ENCODE peak calls at places on chromosomes 11 and 22, in seven cellular contexts. T is tibial nerve, X is ovary, B is H1, W is A549, R is stomach, P is sigmoid colon. I is an unnamed sample.

GRCh38 chr22:38950527-38951111 is 6.8 kb upstream of the APOBEC3A start:
- DNase-seq in T (no peak), R (no peak), B (no peak), W (no peak), P (peak), X (no peak), I (no peak)

GRCh38 chr11:8717876-8718753 is 35.5 kb downstream of the RPL27A start:
- DNase-seq in T (no peak), W (no peak), R (peak), X (peak), B (no peak), P (peak), I (peak)

GRCh38 chr11:6755303-6755952 is 16.3 kb downstream of the OR2AG2 start:
- DNase-seq in X (no peak), R (peak), T (peak), P (no peak), B (peak), W (peak), I (no peak)

GRCh38 chr11:75147875-75148263 is 3.0 kb upstream of the SLCO2B1 start:
- DNase-seq in R (no peak), B (no peak), T (peak), X (no peak), P (peak), W (no peak), I (no peak)

GRCh38 chr11:108223449-108224149 is 732 bp downstream of the ATM start:
- DNase-seq in T (no peak), B (no peak), R (no peak), P (no peak), X (no peak), W (no peak), I (no peak)

GRCh38 chr11:64875369-64876225 is 2.8 kb downstream of the EHD1 start:
- DNase-seq in P (no peak), R (no peak), X (no peak), T (no peak), W (no peak), B (no peak), I (peak)

GRCh38 chr11:42296910-42297309 is 837.5 kb upstream of the LRRC4C start:
- DNase-seq in X (no peak), B (no peak), P (no peak), W (no peak), R (no peak), T (no peak), I (no peak)

GRCh38 chr11:60852060-60852638 is 3.6 kb downstream of the PTGDR2 start:
- DNase-seq in X (no peak), P (no peak), R (peak), T (no peak), B (no peak), W (no peak), I (no peak)

GRCh38 chr11:112157274-112157766 is 6.6 kb downstream of the IL18 start:
- DNase-seq in X (no peak), T (peak), P (no peak), W (peak), R (no peak), B (no peak), I (peak)

GRCh38 chr22:31107206-31108118 is at the start of gene SELENOM:
- DNase-seq in W (peak), X (peak), R (peak), P (peak), B (peak), T (peak), I (peak)

GRCh38 chr11:74493816-74494630 is 499 bp upstream of the LIPT2 start:
- DNase-seq in P (no peak), T (peak), R (no peak), B (no peak), X (no peak), W (no peak), I (no peak)

GRCh38 chr11:66414120-66414934 is 6.5 kb upstream of the NPAS4 start:
- DNase-seq in B (no peak), W (no peak), P (no peak), T (no peak), X (no peak), R (no peak), I (peak)

GRCh38 chr11:1757861-1758610 is 5.7 kb downstream of the CTSD start:
- DNase-seq in R (no peak), B (no peak), W (no peak), P (no peak), T (no peak), X (no peak), I (peak)

GRCh38 chr11:124748481-124749338 is 3.3 kb downstream of the VSIG2 start:
- DNase-seq in R (no peak), W (no peak), P (no peak), X (no peak), T (no peak), B (no peak), I (peak)

GRCh38 chr22:46054091-46054877 is 77.3 kb upstream of the WNT7B start:
- DNase-seq in B (no peak), P (peak), X (peak), R (peak), W (no peak), T (no peak), I (peak)

GRCh38 chr11:65894034-65894591 is 3.6 kb downstream of the CCDC85B start:
- DNase-seq in X (no peak), P (no peak), R (no peak), B (no peak), T (no peak), W (no peak), I (peak)

GRCh38 chr22:19097518-19097917 is 24.7 kb downstream of the DGCR2 start:
- DNase-seq in X (no peak), B (no peak), P (peak), R (no peak), T (no peak), W (no peak), I (no peak)

GRCh38 chr22:40289991-40290459 is 56.3 kb upstream of the ADSL start:
- DNase-seq in T (no peak), R (peak), X (no peak), B (no peak), W (no peak), P (no peak), I (no peak)

GRCh38 chr11:73570415-73571114 is 27.3 kb downstream of the FAM168A start:
- DNase-seq in B (no peak), T (no peak), R (no peak), P (no peak), X (no peak), W (no peak), I (peak)

GRCh38 chr22:37273126-37273845 is 9.0 kb upstream of the CYTH4 start:
- DNase-seq in P (no peak), T (no peak), B (no peak), X (no peak), R (no peak), W (no peak), I (no peak)

GRCh38 chr11:11972148-11972547 is 36.3 kb downstream of the DKK3 start:
- DNase-seq in T (no peak), X (no peak), R (peak), B (peak), W (no peak), P (no peak), I (no peak)

GRCh38 chr11:64601605-64602465 is 10.8 kb downstream of the SLC22A12 start:
- DNase-seq in P (no peak), T (no peak), R (no peak), B (no peak), W (no peak), X (no peak), I (no peak)

GRCh38 chr11:116240661-116241060 is 532.1 kb downstream of the BUD13 start:
- DNase-seq in R (no peak), P (no peak), W (no peak), X (no peak), B (no peak), T (no peak), I (no peak)

GRCh38 chr11:47176328-47177228 is at the start of gene ARFGAP2:
- DNase-seq in R (peak), B (peak), T (peak), W (peak), X (peak), P (peak), I (peak)

GRCh38 chr11:47177846-47178245 is 1.2 kb upstream of the ARFGAP2 start:
- DNase-seq in P (peak), B (no peak), X (no peak), W (no peak), T (no peak), R (no peak), I (no peak)

GRCh38 chr11:47178305-47178704 is 1.6 kb upstream of the ARFGAP2 start:
- DNase-seq in W (no peak), T (no peak), R (no peak), P (no peak), X (no peak), B (no peak), I (no peak)

GRCh38 chr11:47175746-47176327 is 842 bp downstream of the ARFGAP2 start:
- DNase-seq in P (no peak), R (no peak), W (no peak), B (no peak), X (no peak), T (no peak), I (no peak)

DNA sequence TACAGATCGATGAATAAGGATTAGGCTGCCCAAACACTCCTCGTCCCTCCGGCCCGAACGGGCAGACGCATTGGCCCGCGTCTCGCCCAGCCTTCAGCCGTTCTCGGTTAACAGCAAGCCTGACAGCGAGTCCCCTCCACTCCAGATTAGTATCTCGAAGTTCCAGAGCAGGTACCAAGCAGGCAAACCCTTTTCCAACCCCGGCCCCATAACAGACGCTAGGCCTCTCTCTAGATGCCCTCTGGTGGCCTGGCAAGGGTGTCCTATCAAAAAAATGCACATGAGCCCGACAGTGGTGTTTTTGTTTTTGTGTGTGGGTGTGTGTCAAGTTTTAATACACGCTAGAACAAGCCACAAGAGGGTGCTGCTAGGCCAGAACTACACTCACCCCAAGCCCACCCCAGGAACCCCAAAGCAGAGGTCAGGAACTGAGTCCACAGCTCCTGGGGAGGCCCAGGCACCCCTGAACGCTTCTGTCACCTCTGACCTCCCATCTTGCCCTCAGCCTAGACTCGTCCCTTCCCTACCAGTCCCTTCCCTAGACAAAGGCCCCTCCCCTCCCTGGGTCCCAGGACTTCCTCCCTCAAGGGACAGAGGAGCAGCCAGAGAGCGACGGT is 658 bp upstream of the ARFGAP2 start:
- DNase-seq in B (peak), T (peak), W (peak), X (no peak), R (peak), P (peak), I (peak)
- TF ChIP-seq POLR2A in B (no peak), T (no peak), W (no peak), X (no peak), R (no peak), P (no peak), I (no peak)

GRCh38 chr11:36463781-36464180 is 46.3 kb downstream of the TRAF6 start:
- DNase-seq in X (no peak), T (no peak), R (no peak), W (no peak), B (no peak), P (no peak), I (no peak)
- TF ChIP-seq EP300 in X (no peak), T (no peak), R (no peak), W (no peak), B (no peak), P (no peak), I (no peak)

GRCh38 chr22:20127869-20128618 is 3.6 kb upstream of the ZDHHC8 start:
- DNase-seq in B (no peak), R (no peak), P (no peak), X (no peak), T (no peak), W (no peak), I (peak)
- TF ChIP-seq POLR2A in B (no peak), R (no peak), P (no peak), X (no peak), T (no peak), W (no peak), I (no peak)

GRCh38 chr11:26319906-26320305 is 12.0 kb upstream of the ANO3 start:
- DNase-seq in P (no peak), T (no peak), X (no peak), B (no peak), W (no peak), R (no peak), I (no peak)
- TF ChIP-seq EP300 in P (no peak), T (no peak), X (no peak), B (no peak), W (no peak), R (no peak), I (no peak)

GRCh38 chr11:100557830-100558611 is 129.1 kb upstream of the ARHGAP42 start:
- DNase-seq in T (no peak), P (no peak), B (no peak), W (no peak), X (no peak), R (no peak), I (no peak)
- TF ChIP-seq POLR2A in T (no peak), P (no peak), B (no peak), W (no peak), X (no peak), R (no peak), I (no peak)

GRCh38 chr22:21641417-21641794 is 696 bp upstream of the SDF2L1 start:
- DNase-seq in R (peak), P (no peak), T (peak), B (peak), X (peak), W (peak), I (no peak)
- TF ChIP-seq EP300 in R (no peak), P (no peak), T (no peak), B (no peak), X (no peak), W (no peak), I (no peak)

GRCh38 chr11:34600339-34601084 is 20.4 kb upstream of the EHF start:
- DNase-seq in X (no peak), T (no peak), R (peak), W (peak), B (no peak), P (no peak), I (peak)
- TF ChIP-seq POLR2A in X (no peak), T (no peak), R (no peak), W (no peak), B (no peak), P (peak), I (no peak)

I was measured in upper lobe of left lung.